ENCODE peak calls at places on chromosome 9, in nine cellular contexts. One of them, this sample, is unnamed.
A peak's percentile ranks its signal among the peaks of the same experiment; 100 is the strongest.

GRCh38 chr9:118362596-118362995 is 658.4 kb downstream of the TLR4 start:
- DNase-seq in effector memory CD4-positive, alpha-beta T cell: no peak
- DNase-seq in GM13976: no peak
- DNase-seq in omental fat pad: no peak
- DNase-seq in GM13977: no peak
- DNase-seq in heart left ventricle: no peak
- DNase-seq in NCI-H146: no peak
- DNase-seq in AG10803: peak; percentile 29
- DNase-seq in Peyer's patch: no peak
- DNase-seq in this sample: no peak

GRCh38 chr9:20898885-20899554 is 132.4 kb downstream of the HACD4 start:
- DNase-seq in effector memory CD4-positive, alpha-beta T cell: no peak
- DNase-seq in GM13976: no peak
- DNase-seq in omental fat pad: no peak
- DNase-seq in GM13977: no peak
- DNase-seq in heart left ventricle: no peak
- DNase-seq in NCI-H146: no peak
- DNase-seq in AG10803: no peak
- DNase-seq in Peyer's patch: no peak
- DNase-seq in this sample: peak; percentile 60

GRCh38 chr9:129174724-129175514 is 3.1 kb downstream of the IER5L start:
- DNase-seq in effector memory CD4-positive, alpha-beta T cell: no peak
- DNase-seq in GM13976: peak; percentile 59
- DNase-seq in omental fat pad: no peak
- DNase-seq in GM13977: peak; percentile 60
- DNase-seq in heart left ventricle: peak; percentile 92
- DNase-seq in NCI-H146: no peak
- DNase-seq in AG10803: peak; percentile 97
- DNase-seq in Peyer's patch: peak; percentile 79
- DNase-seq in this sample: peak; percentile 76

GRCh38 chr9:14300588-14300987 is 13.4 kb downstream of the NFIB start:
- DNase-seq in effector memory CD4-positive, alpha-beta T cell: no peak
- DNase-seq in GM13976: no peak
- DNase-seq in omental fat pad: no peak
- DNase-seq in GM13977: no peak
- DNase-seq in heart left ventricle: no peak
- DNase-seq in NCI-H146: no peak
- DNase-seq in AG10803: no peak
- DNase-seq in Peyer's patch: no peak
- DNase-seq in this sample: no peak

GRCh38 chr9:127976498-127976897 is 4.3 kb downstream of the EEIG1 start:
- DNase-seq in effector memory CD4-positive, alpha-beta T cell: peak; percentile 62
- DNase-seq in GM13976: no peak
- DNase-seq in omental fat pad: no peak
- DNase-seq in GM13977: no peak
- DNase-seq in heart left ventricle: no peak
- DNase-seq in NCI-H146: peak; percentile 80
- DNase-seq in AG10803: no peak
- DNase-seq in Peyer's patch: peak; percentile 81
- DNase-seq in this sample: no peak

GRCh38 chr9:110432253-110432652 is 94.6 kb upstream of the TXNDC8 start:
- DNase-seq in effector memory CD4-positive, alpha-beta T cell: no peak
- DNase-seq in GM13976: no peak
- DNase-seq in omental fat pad: no peak
- DNase-seq in GM13977: no peak
- DNase-seq in heart left ventricle: no peak
- DNase-seq in NCI-H146: no peak
- DNase-seq in AG10803: peak; percentile 74
- DNase-seq in Peyer's patch: no peak
- DNase-seq in this sample: peak; percentile 72

GRCh38 chr9:93325307-93326035 is 126.0 kb upstream of the FAM120A start:
- DNase-seq in effector memory CD4-positive, alpha-beta T cell: no peak
- DNase-seq in GM13976: no peak
- DNase-seq in omental fat pad: no peak
- DNase-seq in GM13977: no peak
- DNase-seq in heart left ventricle: no peak
- DNase-seq in NCI-H146: no peak
- DNase-seq in AG10803: no peak
- DNase-seq in Peyer's patch: no peak
- DNase-seq in this sample: no peak

GRCh38 chr9:89359636-89360315 is 41.5 kb downstream of the SECISBP2 start:
- DNase-seq in effector memory CD4-positive, alpha-beta T cell: no peak
- DNase-seq in GM13976: no peak
- DNase-seq in omental fat pad: no peak
- DNase-seq in GM13977: no peak
- DNase-seq in heart left ventricle: no peak
- DNase-seq in NCI-H146: no peak
- DNase-seq in AG10803: peak; percentile 40
- DNase-seq in Peyer's patch: peak; percentile 37
- DNase-seq in this sample: no peak

GRCh38 chr9:97852399-97853055 is 499 bp upstream of the FOXE1 start:
- DNase-seq in effector memory CD4-positive, alpha-beta T cell: no peak
- DNase-seq in GM13976: no peak
- DNase-seq in omental fat pad: no peak
- DNase-seq in GM13977: no peak
- DNase-seq in heart left ventricle: no peak
- DNase-seq in NCI-H146: no peak
- DNase-seq in AG10803: no peak
- DNase-seq in Peyer's patch: no peak
- DNase-seq in this sample: no peak

GRCh38 chr9:5493597-5494511 is 16.5 kb upstream of the PDCD1LG2 start:
- DNase-seq in effector memory CD4-positive, alpha-beta T cell: no peak
- DNase-seq in GM13976: peak; percentile 66
- DNase-seq in omental fat pad: no peak
- DNase-seq in GM13977: peak; percentile 68
- DNase-seq in heart left ventricle: peak; percentile 50
- DNase-seq in NCI-H146: no peak
- DNase-seq in AG10803: peak; percentile 73
- DNase-seq in Peyer's patch: peak; percentile 55
- DNase-seq in this sample: peak; percentile 89

GRCh38 chr9:108142504-108143201 is 653.1 kb upstream of the KLF4 start:
- DNase-seq in effector memory CD4-positive, alpha-beta T cell: no peak
- DNase-seq in GM13976: no peak
- DNase-seq in omental fat pad: no peak
- DNase-seq in GM13977: no peak
- DNase-seq in heart left ventricle: peak; percentile 85
- DNase-seq in NCI-H146: no peak
- DNase-seq in AG10803: peak; percentile 98
- DNase-seq in Peyer's patch: peak; percentile 79
- DNase-seq in this sample: peak; percentile 51

GRCh38 chr9:136333045-136333444 is 5.7 kb downstream of the GPSM1 start:
- DNase-seq in effector memory CD4-positive, alpha-beta T cell: no peak
- DNase-seq in GM13976: no peak
- DNase-seq in omental fat pad: no peak
- DNase-seq in GM13977: no peak
- DNase-seq in heart left ventricle: no peak
- DNase-seq in NCI-H146: no peak
- DNase-seq in AG10803: no peak
- DNase-seq in Peyer's patch: no peak
- DNase-seq in this sample: no peak

GRCh38 chr9:108468364-108468763 is 387.4 kb downstream of the ACTL7B start:
- DNase-seq in effector memory CD4-positive, alpha-beta T cell: no peak
- DNase-seq in GM13976: peak; percentile 11
- DNase-seq in omental fat pad: no peak
- DNase-seq in GM13977: peak; percentile 22
- DNase-seq in heart left ventricle: no peak
- DNase-seq in NCI-H146: peak; percentile 8
- DNase-seq in AG10803: no peak
- DNase-seq in Peyer's patch: no peak
- DNase-seq in this sample: peak; percentile 67

GRCh38 chr9:638152-638551 is 203.3 kb upstream of the DMRT1 start:
- DNase-seq in effector memory CD4-positive, alpha-beta T cell: no peak
- DNase-seq in GM13976: no peak
- DNase-seq in omental fat pad: no peak
- DNase-seq in GM13977: no peak
- DNase-seq in heart left ventricle: no peak
- DNase-seq in NCI-H146: no peak
- DNase-seq in AG10803: no peak
- DNase-seq in Peyer's patch: no peak
- DNase-seq in this sample: no peak

GRCh38 chr9:122819791-122820489 is 8.4 kb downstream of the PDCL start:
- DNase-seq in effector memory CD4-positive, alpha-beta T cell: no peak
- DNase-seq in GM13976: no peak
- DNase-seq in omental fat pad: no peak
- DNase-seq in GM13977: no peak
- DNase-seq in heart left ventricle: no peak
- DNase-seq in NCI-H146: no peak
- DNase-seq in AG10803: no peak
- DNase-seq in Peyer's patch: no peak
- DNase-seq in this sample: peak; percentile 67

GRCh38 chr9:120978987-120979386 is 52.4 kb upstream of the TRAF1 start:
- DNase-seq in effector memory CD4-positive, alpha-beta T cell: no peak
- DNase-seq in GM13976: no peak
- DNase-seq in omental fat pad: no peak
- DNase-seq in GM13977: no peak
- DNase-seq in heart left ventricle: no peak
- DNase-seq in NCI-H146: no peak
- DNase-seq in AG10803: no peak
- DNase-seq in Peyer's patch: no peak
- DNase-seq in this sample: no peak

GRCh38 chr9:110078626-110079025 is 129.3 kb downstream of the C9orf152 start:
- DNase-seq in effector memory CD4-positive, alpha-beta T cell: no peak
- DNase-seq in GM13976: no peak
- DNase-seq in omental fat pad: no peak
- DNase-seq in GM13977: no peak
- DNase-seq in heart left ventricle: no peak
- DNase-seq in NCI-H146: peak; percentile 77
- DNase-seq in AG10803: no peak
- DNase-seq in Peyer's patch: no peak
- DNase-seq in this sample: no peak

GRCh38 chr9:120366646-120367019 is 213.3 kb downstream of the CDK5RAP2 start:
- DNase-seq in effector memory CD4-positive, alpha-beta T cell: no peak
- DNase-seq in GM13976: no peak
- DNase-seq in omental fat pad: no peak
- DNase-seq in GM13977: no peak
- DNase-seq in heart left ventricle: no peak
- DNase-seq in NCI-H146: no peak
- DNase-seq in AG10803: peak; percentile 96
- DNase-seq in Peyer's patch: peak; percentile 29
- DNase-seq in this sample: peak; percentile 82

GRCh38 chr9:125233678-125234077 is 7.5 kb downstream of the HSPA5 start:
- DNase-seq in effector memory CD4-positive, alpha-beta T cell: no peak
- DNase-seq in GM13976: no peak
- DNase-seq in omental fat pad: no peak
- DNase-seq in GM13977: no peak
- DNase-seq in heart left ventricle: no peak
- DNase-seq in NCI-H146: no peak
- DNase-seq in AG10803: peak; percentile 97
- DNase-seq in Peyer's patch: no peak
- DNase-seq in this sample: peak; percentile 97

GRCh38 chr9:132729235-132729890 is 59.1 kb downstream of the GTF3C4 start:
- DNase-seq in effector memory CD4-positive, alpha-beta T cell: no peak
- DNase-seq in GM13976: no peak
- DNase-seq in omental fat pad: no peak
- DNase-seq in GM13977: no peak
- DNase-seq in heart left ventricle: no peak
- DNase-seq in NCI-H146: no peak
- DNase-seq in AG10803: no peak
- DNase-seq in Peyer's patch: no peak
- DNase-seq in this sample: no peak

GRCh38 chr9:107439991-107440456 is 49.5 kb downstream of the KLF4 start:
- DNase-seq in effector memory CD4-positive, alpha-beta T cell: no peak
- DNase-seq in GM13976: no peak
- DNase-seq in omental fat pad: no peak
- DNase-seq in GM13977: no peak
- DNase-seq in heart left ventricle: no peak
- DNase-seq in NCI-H146: peak; percentile 17
- DNase-seq in AG10803: peak; percentile 35
- DNase-seq in Peyer's patch: no peak
- DNase-seq in this sample: no peak

GRCh38 chr9:110579763-110580255 is 268 bp upstream of the SVEP1 start:
- DNase-seq in effector memory CD4-positive, alpha-beta T cell: no peak
- DNase-seq in GM13976: no peak
- DNase-seq in omental fat pad: no peak
- DNase-seq in GM13977: no peak
- DNase-seq in heart left ventricle: peak; percentile 39
- DNase-seq in NCI-H146: no peak
- DNase-seq in AG10803: peak; percentile 96
- DNase-seq in Peyer's patch: no peak
- DNase-seq in this sample: no peak

GRCh38 chr9:6068983-6069382 is 53.6 kb upstream of the RANBP6 start:
- DNase-seq in effector memory CD4-positive, alpha-beta T cell: no peak
- DNase-seq in GM13976: peak; percentile 67
- DNase-seq in omental fat pad: no peak
- DNase-seq in GM13977: peak; percentile 63
- DNase-seq in heart left ventricle: no peak
- DNase-seq in NCI-H146: no peak
- DNase-seq in AG10803: no peak
- DNase-seq in Peyer's patch: no peak
- DNase-seq in this sample: no peak

GRCh38 chr9:86239053-86239770 is 20.2 kb downstream of the C9orf153 start:
- DNase-seq in effector memory CD4-positive, alpha-beta T cell: no peak
- DNase-seq in GM13976: no peak
- DNase-seq in omental fat pad: no peak
- DNase-seq in GM13977: no peak
- DNase-seq in heart left ventricle: no peak
- DNase-seq in NCI-H146: no peak
- DNase-seq in AG10803: no peak
- DNase-seq in Peyer's patch: no peak
- DNase-seq in this sample: no peak

GRCh38 chr9:99561435-99562262 is 260.0 kb upstream of the NR4A3 start:
- DNase-seq in effector memory CD4-positive, alpha-beta T cell: no peak
- DNase-seq in GM13976: no peak
- DNase-seq in omental fat pad: no peak
- DNase-seq in GM13977: no peak
- DNase-seq in heart left ventricle: no peak
- DNase-seq in NCI-H146: no peak
- DNase-seq in AG10803: no peak
- DNase-seq in Peyer's patch: no peak
- DNase-seq in this sample: no peak

GRCh38 chr9:130785940-130786500 is 49.0 kb upstream of the ABL1 start:
- DNase-seq in effector memory CD4-positive, alpha-beta T cell: no peak
- DNase-seq in GM13976: no peak
- DNase-seq in omental fat pad: no peak
- DNase-seq in GM13977: no peak
- DNase-seq in heart left ventricle: no peak
- DNase-seq in NCI-H146: no peak
- DNase-seq in AG10803: no peak
- DNase-seq in Peyer's patch: no peak
- DNase-seq in this sample: no peak

GRCh38 chr9:15824310-15824709 is 271.5 kb downstream of the CCDC171 start:
- DNase-seq in effector memory CD4-positive, alpha-beta T cell: no peak
- DNase-seq in GM13976: no peak
- DNase-seq in omental fat pad: no peak
- DNase-seq in GM13977: no peak
- DNase-seq in heart left ventricle: no peak
- DNase-seq in NCI-H146: peak; percentile 15
- DNase-seq in AG10803: no peak
- DNase-seq in Peyer's patch: no peak
- DNase-seq in this sample: peak; percentile 12

This sample was measured in brain microvascular endothelial cell.